ENCODE peak calls at places on chromosome 12, in six cellular contexts. D, X, S, Z, T and M are unnamed samples.

GRCh38 chr12:131105736-131106356 is 152.1 kb downstream of the ADGRD1 start:
- DNase-seq in D (no peak), X (no peak), S (no peak), Z (peak; percentile 24), T (peak; percentile 74), M (peak; percentile 68)

GRCh38 chr12:47039079-47039478 is 40.3 kb upstream of the PCED1B start:
- DNase-seq in D (no peak), X (no peak), S (no peak), Z (no peak), T (no peak), M (no peak)

GRCh38 chr12:12983420-12984035 is 16.5 kb downstream of the HEBP1 start:
- DNase-seq in D (no peak), X (peak; percentile 30), S (peak; percentile 78), Z (no peak), T (no peak), M (no peak)

GRCh38 chr12:104793280-104793679 is 164.8 kb downstream of the SLC41A2 start:
- DNase-seq in D (no peak), X (no peak), S (no peak), Z (no peak), T (no peak), M (no peak)

GRCh38 chr12:93706824-93707223 is 29.6 kb downstream of the CRADD start:
- DNase-seq in D (no peak), X (no peak), S (no peak), Z (no peak), T (no peak), M (no peak)

GRCh38 chr12:30420561-30420960 is 275.1 kb downstream of the IPO8 start:
- DNase-seq in D (no peak), X (no peak), S (no peak), Z (no peak), T (no peak), M (no peak)

GRCh38 chr12:67002711-67003110 is 266.4 kb upstream of the CAND1 start:
- DNase-seq in D (no peak), X (no peak), S (no peak), Z (no peak), T (no peak), M (no peak)

GRCh38 chr12:66664076-66664475 is 14.8 kb downstream of the GRIP1 start:
- DNase-seq in D (no peak), X (no peak), S (no peak), Z (no peak), T (no peak), M (no peak)

GRCh38 chr12:115337693-115338543 is 653.9 kb upstream of the TBX3 start:
- DNase-seq in D (no peak), X (peak; percentile 34), S (peak; percentile 8), Z (no peak), T (no peak), M (no peak)

GRCh38 chr12:21613931-21614330 is 9.3 kb upstream of the GYS2 start:
- DNase-seq in D (no peak), X (no peak), S (no peak), Z (no peak), T (no peak), M (no peak)

GRCh38 chr12:21617030-21617429 is 12.4 kb upstream of the GYS2 start:
- DNase-seq in D (no peak), X (no peak), S (no peak), Z (no peak), T (no peak), M (no peak)

GRCh38 chr12:21614510-21614909 is 9.9 kb upstream of the GYS2 start:
- DNase-seq in D (no peak), X (no peak), S (no peak), Z (no peak), T (no peak), M (no peak)

GRCh38 chr12:21615441-21615840 is 10.8 kb upstream of the GYS2 start:
- DNase-seq in D (no peak), X (no peak), S (peak; percentile 92), Z (no peak), T (no peak), M (peak; percentile 11)

DNA sequence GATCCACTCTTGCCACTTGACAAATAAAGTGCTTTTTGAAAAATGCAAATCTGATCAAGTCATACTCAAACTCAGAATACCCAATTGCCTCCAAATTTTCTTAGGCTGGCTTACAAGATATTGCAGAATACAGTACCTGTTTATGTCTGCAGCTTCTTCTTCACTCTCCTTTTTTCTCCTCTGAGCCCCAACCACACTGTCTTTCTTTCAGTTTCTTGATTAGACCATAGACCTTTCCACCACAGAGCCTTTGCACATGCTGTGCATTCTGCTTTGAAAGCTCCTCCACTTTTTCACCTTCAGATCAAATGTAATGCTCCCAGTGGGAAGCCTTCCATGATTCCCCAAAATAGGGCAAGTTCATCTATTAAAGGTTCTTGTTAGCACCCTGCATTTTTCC is 13.9 kb upstream of the GYS2 start:
- DNase-seq in D (no peak), X (no peak), S (no peak), Z (no peak), T (no peak), M (no peak)
- H3K27ac ChIP-seq in D (no peak overlapping the region), X (no peak overlapping the region), S (no peak overlapping the region), Z (no peak overlapping the region), T (no peak overlapping the region), M (no peak overlapping the region)

GRCh38 chr12:120242275-120242799 is 23.2 kb downstream of the PXN start:
- DNase-seq in D (no peak), X (no peak), S (peak; percentile 96), Z (no peak), T (no peak), M (no peak)
- H3K4me1 ChIP-seq in D (no peaks in the 10 kb centered on the region), X (peaks cover 43% of the 10 kb centered on the region), S (peaks cover 82% of the 10 kb centered on the region), Z (peaks cover 56% of the 10 kb centered on the region), T (peaks cover 98% of the 10 kb centered on the region), M (peaks cover 48% of the 10 kb centered on the region)

GRCh38 chr12:92596388-92596787 is 106.4 kb upstream of the PLEKHG7 start:
- DNase-seq in D (no peak), X (no peak), S (no peak), Z (no peak), T (no peak), M (no peak)

GRCh38 chr12:92597118-92597517 is 105.7 kb upstream of the PLEKHG7 start:
- DNase-seq in D (no peak), X (no peak), S (no peak), Z (no peak), T (no peak), M (no peak)

GRCh38 chr12:92595663-92596062 is 107.1 kb upstream of the PLEKHG7 start:
- DNase-seq in D (no peak), X (no peak), S (no peak), Z (no peak), T (no peak), M (no peak)

GRCh38 chr12:92600052-92600451 is 102.7 kb upstream of the PLEKHG7 start:
- DNase-seq in D (peak; percentile 30), X (no peak), S (no peak), Z (no peak), T (no peak), M (no peak)

DNA sequence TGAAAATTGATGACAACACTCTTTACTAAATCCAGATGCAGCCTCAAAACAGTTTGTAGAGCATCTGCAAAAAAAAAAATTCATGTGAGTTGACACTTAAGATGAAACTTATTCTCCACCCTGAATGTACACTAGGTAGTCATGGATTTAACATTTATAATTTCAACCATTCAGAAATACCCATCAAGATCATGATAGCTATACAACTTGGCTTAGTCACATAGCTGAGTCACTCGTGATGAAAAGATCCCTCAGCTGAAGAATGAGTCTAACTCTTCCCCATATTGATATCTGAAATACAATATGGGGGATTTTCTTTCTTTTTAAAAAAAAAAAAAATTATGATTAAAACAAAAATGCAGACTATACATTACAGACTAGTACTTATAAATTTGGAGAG is 104.8 kb upstream of the PLEKHG7 start:
- DNase-seq in D (no peak), X (no peak), S (no peak), Z (no peak), T (no peak), M (no peak)
- H3K9me3 ChIP-seq in D (peaks cover 23% of the 10 kb centered on the region), X (peaks cover 23% of the 10 kb centered on the region), S (no peaks in the 10 kb centered on the region), Z (no peaks in the 10 kb centered on the region), T (peaks cover 22% of the 10 kb centered on the region), M (peaks cover 3% of the 10 kb centered on the region)

GRCh38 chr12:71627438-71628002 is 36.1 kb downstream of the ZFC3H1 start:
- DNase-seq in D (no peak), X (no peak), S (peak; percentile 29), Z (no peak), T (no peak), M (no peak)

GRCh38 chr12:71621938-71622337 is 41.7 kb downstream of the ZFC3H1 start:
- DNase-seq in D (no peak), X (no peak), S (no peak), Z (no peak), T (no peak), M (no peak)

GRCh38 chr12:71626768-71627167 is 36.9 kb downstream of the ZFC3H1 start:
- DNase-seq in D (no peak), X (peak; percentile 45), S (peak; percentile 85), Z (no peak), T (no peak), M (no peak)

GRCh38 chr12:71626098-71626497 is 37.5 kb downstream of the ZFC3H1 start:
- DNase-seq in D (peak; percentile 53), X (no peak), S (peak; percentile 61), Z (no peak), T (no peak), M (no peak)
- H3K27ac ChIP-seq in D (no peak overlapping the region), X (peak overlapping the region; percentile 23), S (peak overlapping the region; percentile 64), Z (no peak overlapping the region), T (peak overlapping the region; percentile 65), M (peak overlapping the region; percentile 15)